ENCODE peak calls at places on chromosomes 13 and 19, in six cellular contexts. I is SK-N-SH, V is upper lobe of right lung, O is ovary, W is uterus, K is GM23338. D is an unnamed sample. For H3K27me3 and H3K36me3, the result is how much of the 10 kb centered on the place peaks cover.

GRCh38 chr13:41854758-41855157 is 106.2 kb downstream of the VWA8 start:
- DNase-seq in I (no peak), V (no peak), O (no peak), W (no peak), K (no peak), D (no peak)

GRCh38 chr13:112889351-112890290 is 79.4 kb upstream of the MCF2L start:
- DNase-seq in I (no peak), V (no peak), O (no peak), W (no peak), K (no peak), D (no peak)

GRCh38 chr13:99655351-99656091 is 154.2 kb downstream of the TM9SF2 start:
- DNase-seq in I (no peak), V (no peak), O (no peak), W (no peak), K (no peak), D (no peak)

GRCh38 chr19:10724573-10725071 is 6.7 kb downstream of the DNM2 start:
- DNase-seq in I (peak), V (no peak), O (no peak), W (no peak), K (no peak), D (peak)

GRCh38 chr13:98773053-98773452 is 20.6 kb upstream of the SLC15A1 start:
- DNase-seq in I (no peak), V (no peak), O (no peak), W (no peak), K (peak), D (peak)

GRCh38 chr19:4144666-4145261 is 8.7 kb upstream of the CREB3L3 start:
- DNase-seq in I (peak), V (no peak), O (no peak), W (no peak), K (no peak), D (peak)

GRCh38 chr19:17488593-17489391 is 18.5 kb downstream of the SLC27A1 start:
- DNase-seq in I (peak), V (peak), O (no peak), W (peak), K (peak), D (peak)

GRCh38 chr13:50766043-50766442 is 77.4 kb downstream of the DLEU7 start:
- DNase-seq in I (no peak), V (no peak), O (no peak), W (no peak), K (no peak), D (no peak)

GRCh38 chr13:33251131-33251629 is 34.4 kb downstream of the STARD13 start:
- DNase-seq in I (peak), V (no peak), O (no peak), W (peak), K (no peak), D (no peak)

GRCh38 chr13:65803706-65804392 is 1426.3 kb downstream of the PCDH9 start:
- DNase-seq in I (no peak), V (no peak), O (no peak), W (no peak), K (no peak), D (no peak)

GRCh38 chr13:49148405-49148804 is 71.7 kb upstream of the MLNR start:
- DNase-seq in I (no peak), V (no peak), O (no peak), W (no peak), K (no peak), D (no peak)

GRCh38 chr13:76378767-76379166 is 507.4 kb downstream of the KCTD12 start:
- DNase-seq in I (no peak), V (no peak), O (no peak), W (no peak), K (no peak), D (no peak)

GRCh38 chr13:26656919-26657318 is 99.4 kb downstream of the WASF3 start:
- DNase-seq in I (no peak), V (no peak), O (no peak), W (no peak), K (peak), D (no peak)

GRCh38 chr13:21852043-21852442 is 181.2 kb downstream of the FGF9 start:
- DNase-seq in I (no peak), V (no peak), O (no peak), W (no peak), K (no peak), D (no peak)

GRCh38 chr19:48926909-48927308 is 6.6 kb upstream of the DHDH start:
- DNase-seq in I (no peak), V (peak), O (no peak), W (peak), K (no peak), D (no peak)

GRCh38 chr13:111472559-111473460 is 152.4 kb downstream of the TEX29 start:
- DNase-seq in I (no peak), V (no peak), O (no peak), W (no peak), K (no peak), D (no peak)

GRCh38 chr19:49327878-49328544 is 3.0 kb upstream of the SLC6A16 start:
- DNase-seq in I (no peak), V (peak), O (no peak), W (no peak), K (peak), D (peak)

GRCh38 chr19:13143135-13143534 is 7.0 kb downstream of the STX10 start:
- DNase-seq in I (no peak), V (no peak), O (no peak), W (no peak), K (no peak), D (no peak)

GRCh38 chr19:45528149-45528743 is 21.0 kb downstream of the VASP start:
- DNase-seq in I (no peak), V (no peak), O (no peak), W (no peak), K (peak), D (peak)

GRCh38 chr19:55683449-55684261 is 8.6 kb downstream of the EPN1 start:
- DNase-seq in I (no peak), V (no peak), O (no peak), W (no peak), K (no peak), D (no peak)

GRCh38 chr19:57357406-57357805 is 5.9 kb upstream of the TRAPPC2B start:
- DNase-seq in I (no peak), V (no peak), O (no peak), W (no peak), K (no peak), D (no peak)

GRCh38 chr19:29666634-29667389 is 1.6 kb downstream of the PLEKHF1 start:
- DNase-seq in I (no peak), V (peak), O (peak), W (peak), K (peak), D (peak)

GRCh38 chr13:111629933-111630332 is 309.5 kb downstream of the TEX29 start:
- DNase-seq in I (no peak), V (no peak), O (no peak), W (no peak), K (no peak), D (no peak)

GRCh38 chr13:30113983-30114491 is 193.3 kb downstream of the KATNAL1 start:
- DNase-seq in I (no peak), V (no peak), O (no peak), W (no peak), K (peak), D (no peak)
- H3K4me3 ChIP-seq in I (peak), V (peak), O (no peak), W (no peak), K (peak), D (no peak)

DNA sequence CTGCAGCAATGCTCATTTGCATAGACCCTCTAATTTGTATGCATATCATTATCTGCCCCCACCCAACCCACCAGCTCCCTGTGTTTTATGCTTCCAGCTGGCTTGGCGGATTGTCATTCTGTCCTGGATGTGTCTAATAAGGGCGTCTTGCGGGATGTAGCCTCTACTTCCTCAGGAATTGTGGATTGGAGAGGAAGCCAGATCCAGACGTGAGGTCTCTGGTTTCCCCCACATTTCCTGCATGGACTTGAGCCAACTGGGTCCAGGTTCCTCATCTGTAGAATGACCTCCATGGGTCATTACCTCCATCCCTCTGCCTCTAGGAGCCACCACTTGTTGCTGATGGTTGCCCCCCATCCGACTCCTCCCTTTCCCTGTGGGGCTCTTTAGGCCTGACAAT is 7.3 kb downstream of the TNFSF14 start:
- DNase-seq in I (no peak), V (no peak), O (no peak), W (no peak), K (no peak), D (no peak)
- H3K27me3 ChIP-seq in I (half or more), V (under half), O (under half), W (under half), K (under half), D (under half)

GRCh38 chr19:38842439-38843174 is 7.2 kb downstream of the HNRNPL start:
- DNase-seq in I (no peak), V (no peak), O (no peak), W (no peak), K (no peak), D (peak)

GRCh38 chr19:38841787-38842438 is 7.9 kb downstream of the HNRNPL start:
- DNase-seq in I (no peak), V (no peak), O (no peak), W (no peak), K (no peak), D (peak)

GRCh38 chr19:38840583-38840968 is 9.0 kb upstream of the ECH1 start:
- DNase-seq in I (no peak), V (no peak), O (peak), W (no peak), K (no peak), D (peak)

GRCh38 chr19:38839816-38840582 is 8.4 kb upstream of the ECH1 start:
- DNase-seq in I (no peak), V (no peak), O (no peak), W (no peak), K (no peak), D (peak)

DNA sequence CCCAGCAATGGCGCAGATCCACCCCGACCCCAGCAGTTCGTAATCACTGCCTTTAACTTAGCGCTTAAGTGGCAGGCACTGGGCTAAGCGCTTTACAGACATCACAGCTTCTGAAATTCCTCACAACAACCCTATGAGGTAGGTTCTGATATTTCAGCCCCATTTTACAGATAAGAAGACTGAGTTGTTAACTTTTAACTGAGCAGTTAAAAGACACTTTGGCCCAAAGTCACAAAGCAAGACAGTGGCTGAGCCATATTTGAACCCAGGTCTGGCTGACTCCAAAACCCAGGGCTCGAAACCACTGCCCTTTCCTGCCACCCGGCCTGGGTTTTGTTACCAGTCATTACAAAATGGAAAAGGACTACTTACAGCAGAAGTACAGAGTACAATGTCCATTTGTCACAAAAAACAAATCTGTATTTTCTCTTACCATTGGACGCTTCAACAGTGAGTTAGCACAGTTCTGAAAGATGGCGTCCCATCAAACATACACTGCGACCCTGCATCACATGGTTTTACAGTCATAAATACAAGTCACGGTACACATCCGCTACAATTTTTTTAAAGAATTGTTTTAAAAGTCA is 8.5 kb downstream of the HNRNPL start:
- DNase-seq in I (no peak), V (no peak), O (no peak), W (no peak), K (no peak), D (peak)
- H3K36me3 ChIP-seq in I (half or more), V (half or more), O (under half), W (under half), K (half or more), D (half or more)

GRCh38 chr19:42114412-42114811 is 17.8 kb downstream of the POU2F2 start:
- DNase-seq in I (no peak), V (no peak), O (no peak), W (no peak), K (peak), D (peak)

GRCh38 chr19:42111811-42112210 is 20.4 kb downstream of the POU2F2 start:
- DNase-seq in I (no peak), V (no peak), O (no peak), W (no peak), K (no peak), D (no peak)

GRCh38 chr19:42115219-42115618 is 17.0 kb downstream of the POU2F2 start:
- DNase-seq in I (no peak), V (no peak), O (no peak), W (no peak), K (no peak), D (no peak)

GRCh38 chr19:42115705-42116104 is 16.5 kb downstream of the POU2F2 start:
- DNase-seq in I (no peak), V (no peak), O (no peak), W (no peak), K (no peak), D (no peak)

GRCh38 chr19:42113641-42114348 is 18.5 kb downstream of the POU2F2 start:
- DNase-seq in I (no peak), V (no peak), O (no peak), W (no peak), K (peak), D (peak)
- H3K4me3 ChIP-seq in I (no peak), V (no peak), O (no peak), W (no peak), K (no peak), D (no peak)